ENCODE peak calls at places on chromosome 11, in five cellular contexts. One of them, this sample, is unnamed.

GRCh38 chr11:111978028-111978771 is 41.1 kb downstream of the DIXDC1 start:
- DNase-seq in IMR-90: peak; percentile 64
- DNase-seq in neuronal stem cell: peak; percentile 57
- DNase-seq in H1: peak; percentile 50
- DNase-seq in mesenchymal stem cell: peak; percentile 83
- DNase-seq in this sample: peak; percentile 86

GRCh38 chr11:63804259-63804658 is 9.0 kb upstream of the SPINDOC start:
- DNase-seq in H1: no peak
- DNase-seq in mesenchymal stem cell: no peak
- DNase-seq in IMR-90: no peak
- DNase-seq in neuronal stem cell: no peak
- DNase-seq in this sample: no peak

GRCh38 chr11:80320765-80321164 is 879.9 kb upstream of the TENM4 start:
- DNase-seq in neuronal stem cell: no peak
- DNase-seq in mesenchymal stem cell: no peak
- DNase-seq in H1: no peak
- DNase-seq in IMR-90: no peak
- DNase-seq in this sample: peak; percentile 28

GRCh38 chr11:65625628-65626342 is 10.2 kb downstream of the PCNX3 start:
- DNase-seq in mesenchymal stem cell: no peak
- DNase-seq in IMR-90: no peak
- DNase-seq in neuronal stem cell: no peak
- DNase-seq in H1: no peak
- DNase-seq in this sample: peak; percentile 61

GRCh38 chr11:123363556-123363955 is 66.5 kb upstream of the GRAMD1B start:
- DNase-seq in mesenchymal stem cell: no peak
- DNase-seq in IMR-90: no peak
- DNase-seq in H1: no peak
- DNase-seq in neuronal stem cell: no peak
- DNase-seq in this sample: no peak

GRCh38 chr11:68354181-68354872 is 41.9 kb downstream of the LRP5 start:
- DNase-seq in IMR-90: peak; percentile 89
- DNase-seq in neuronal stem cell: no peak
- DNase-seq in H1: no peak
- DNase-seq in mesenchymal stem cell: peak; percentile 82
- DNase-seq in this sample: no peak

GRCh38 chr11:1828542-1828941 is 6.2 kb upstream of the SYT8 start:
- DNase-seq in IMR-90: no peak
- DNase-seq in H1: no peak
- DNase-seq in mesenchymal stem cell: no peak
- DNase-seq in neuronal stem cell: no peak
- DNase-seq in this sample: no peak

GRCh38 chr11:38543311-38543710 is 1945.3 kb upstream of the RAG2 start:
- DNase-seq in mesenchymal stem cell: peak; percentile 18
- DNase-seq in IMR-90: peak; percentile 41
- DNase-seq in neuronal stem cell: no peak
- DNase-seq in H1: no peak
- DNase-seq in this sample: no peak

GRCh38 chr11:129457321-129457720 is 81.7 kb downstream of the BARX2 start:
- DNase-seq in IMR-90: no peak
- DNase-seq in mesenchymal stem cell: no peak
- DNase-seq in H1: no peak
- DNase-seq in neuronal stem cell: no peak
- DNase-seq in this sample: no peak

GRCh38 chr11:11567862-11568650 is 53.7 kb downstream of the GALNT18 start:
- DNase-seq in H1: no peak
- DNase-seq in IMR-90: peak; percentile 30
- DNase-seq in neuronal stem cell: no peak
- DNase-seq in mesenchymal stem cell: peak; percentile 15
- DNase-seq in this sample: no peak

GRCh38 chr11:72189448-72190250 is 2.3 kb upstream of the FOLR1 start:
- DNase-seq in H1: no peak
- DNase-seq in IMR-90: no peak
- DNase-seq in mesenchymal stem cell: no peak
- DNase-seq in neuronal stem cell: no peak
- DNase-seq in this sample: no peak

GRCh38 chr11:66626926-66627325 is 10.5 kb downstream of the RBM14 start:
- DNase-seq in mesenchymal stem cell: no peak
- DNase-seq in H1: no peak
- DNase-seq in IMR-90: no peak
- DNase-seq in neuronal stem cell: no peak
- DNase-seq in this sample: no peak

GRCh38 chr11:86473991-86474833 is 99.5 kb downstream of the CCDC81 start:
- DNase-seq in neuronal stem cell: no peak
- DNase-seq in IMR-90: peak; percentile 86
- DNase-seq in mesenchymal stem cell: peak; percentile 63
- DNase-seq in H1: no peak
- DNase-seq in this sample: no peak

GRCh38 chr11:61783717-61784505 is 8.5 kb downstream of the TMEM258 start:
- DNase-seq in neuronal stem cell: no peak
- DNase-seq in IMR-90: peak; percentile 71
- DNase-seq in H1: no peak
- DNase-seq in mesenchymal stem cell: peak; percentile 81
- DNase-seq in this sample: peak; percentile 29

GRCh38 chr11:1919428-1920127 is at the start of gene TNNT3:
- DNase-seq in neuronal stem cell: no peak
- DNase-seq in H1: no peak
- DNase-seq in IMR-90: no peak
- DNase-seq in mesenchymal stem cell: no peak
- DNase-seq in this sample: no peak

GRCh38 chr11:75303544-75304224 is 47.8 kb downstream of the ARRB1 start:
- DNase-seq in IMR-90: no peak
- DNase-seq in H1: no peak
- DNase-seq in neuronal stem cell: no peak
- DNase-seq in mesenchymal stem cell: no peak
- DNase-seq in this sample: peak; percentile 62

GRCh38 chr11:59197990-59198389 is 14.7 kb downstream of the MPEG1 start:
- DNase-seq in mesenchymal stem cell: peak; percentile 10
- DNase-seq in H1: no peak
- DNase-seq in neuronal stem cell: no peak
- DNase-seq in IMR-90: peak; percentile 68
- DNase-seq in this sample: no peak

GRCh38 chr11:110468095-110468494 is 38.3 kb downstream of the FDX1 start:
- DNase-seq in neuronal stem cell: no peak
- DNase-seq in IMR-90: no peak
- DNase-seq in mesenchymal stem cell: peak; percentile 26
- DNase-seq in H1: no peak
- DNase-seq in this sample: no peak

GRCh38 chr11:86620796-86621575 is 51.4 kb downstream of the ME3 start:
- DNase-seq in mesenchymal stem cell: peak; percentile 60
- DNase-seq in H1: no peak
- DNase-seq in IMR-90: peak; percentile 73
- DNase-seq in neuronal stem cell: no peak
- DNase-seq in this sample: no peak

GRCh38 chr11:106794058-106794457 is 224.2 kb downstream of the GUCY1A2 start:
- DNase-seq in neuronal stem cell: no peak
- DNase-seq in IMR-90: no peak
- DNase-seq in mesenchymal stem cell: peak; percentile 36
- DNase-seq in H1: no peak
- DNase-seq in this sample: no peak

GRCh38 chr11:34425863-34426262 is 12.9 kb upstream of the CAT start:
- DNase-seq in IMR-90: no peak
- DNase-seq in neuronal stem cell: no peak
- DNase-seq in H1: no peak
- DNase-seq in mesenchymal stem cell: no peak
- DNase-seq in this sample: no peak

GRCh38 chr11:66302656-66303055 is 11.0 kb downstream of the TMEM151A start:
- DNase-seq in neuronal stem cell: no peak
- DNase-seq in H1: no peak
- DNase-seq in mesenchymal stem cell: no peak
- DNase-seq in IMR-90: no peak
- DNase-seq in this sample: no peak

GRCh38 chr11:74731301-74732094 is at the start of gene CHRDL2:
- DNase-seq in neuronal stem cell: no peak
- DNase-seq in H1: no peak
- DNase-seq in mesenchymal stem cell: peak; percentile 18
- DNase-seq in IMR-90: peak; percentile 34
- DNase-seq in this sample: no peak

GRCh38 chr11:76660533-76661305 is 9.8 kb downstream of the LRRC32 start:
- DNase-seq in neuronal stem cell: no peak
- DNase-seq in IMR-90: no peak
- DNase-seq in mesenchymal stem cell: no peak
- DNase-seq in H1: no peak
- DNase-seq in this sample: no peak

GRCh38 chr11:83895516-83895915 is 609.3 kb upstream of the CCDC90B start:
- DNase-seq in mesenchymal stem cell: no peak
- DNase-seq in IMR-90: no peak
- DNase-seq in neuronal stem cell: peak; percentile 24
- DNase-seq in H1: no peak
- DNase-seq in this sample: no peak

GRCh38 chr11:5550440-5551095 is 2.2 kb upstream of the OR52H1 start:
- DNase-seq in mesenchymal stem cell: peak; percentile 63
- DNase-seq in IMR-90: peak; percentile 91
- DNase-seq in H1: no peak
- DNase-seq in neuronal stem cell: no peak
- DNase-seq in this sample: no peak

GRCh38 chr11:128502736-128503135 is 84.6 kb downstream of the ETS1 start:
- DNase-seq in mesenchymal stem cell: peak; percentile 97
- DNase-seq in IMR-90: peak; percentile 96
- DNase-seq in H1: no peak
- DNase-seq in neuronal stem cell: no peak
- DNase-seq in this sample: no peak

GRCh38 chr11:116835042-116835772 is 2.2 kb downstream of the APOA1 start:
- DNase-seq in IMR-90: no peak
- DNase-seq in H1: no peak
- DNase-seq in mesenchymal stem cell: no peak
- DNase-seq in neuronal stem cell: no peak
- DNase-seq in this sample: peak; percentile 56

GRCh38 chr11:120622189-120622912 is 110.8 kb downstream of the GRIK4 start:
- DNase-seq in IMR-90: no peak
- DNase-seq in neuronal stem cell: no peak
- DNase-seq in mesenchymal stem cell: peak; percentile 10
- DNase-seq in H1: no peak
- DNase-seq in this sample: no peak

GRCh38 chr11:119158467-119158866 is 9.6 kb downstream of the ABCG4 start:
- DNase-seq in IMR-90: no peak
- DNase-seq in neuronal stem cell: no peak
- DNase-seq in mesenchymal stem cell: no peak
- DNase-seq in H1: no peak
- DNase-seq in this sample: no peak

GRCh38 chr11:119157088-119157487 is 8.2 kb downstream of the ABCG4 start:
- DNase-seq in H1: no peak
- DNase-seq in IMR-90: no peak
- DNase-seq in mesenchymal stem cell: no peak
- DNase-seq in neuronal stem cell: no peak
- DNase-seq in this sample: no peak

GRCh38 chr11:119156496-119156895 is 7.6 kb downstream of the ABCG4 start:
- DNase-seq in H1: no peak
- DNase-seq in mesenchymal stem cell: no peak
- DNase-seq in neuronal stem cell: no peak
- DNase-seq in IMR-90: no peak
- DNase-seq in this sample: no peak

GRCh38 chr11:119161871-119162270 is 6.7 kb upstream of the NLRX1 start:
- DNase-seq in H1: no peak
- DNase-seq in mesenchymal stem cell: no peak
- DNase-seq in neuronal stem cell: no peak
- DNase-seq in IMR-90: no peak
- DNase-seq in this sample: no peak

DNA sequence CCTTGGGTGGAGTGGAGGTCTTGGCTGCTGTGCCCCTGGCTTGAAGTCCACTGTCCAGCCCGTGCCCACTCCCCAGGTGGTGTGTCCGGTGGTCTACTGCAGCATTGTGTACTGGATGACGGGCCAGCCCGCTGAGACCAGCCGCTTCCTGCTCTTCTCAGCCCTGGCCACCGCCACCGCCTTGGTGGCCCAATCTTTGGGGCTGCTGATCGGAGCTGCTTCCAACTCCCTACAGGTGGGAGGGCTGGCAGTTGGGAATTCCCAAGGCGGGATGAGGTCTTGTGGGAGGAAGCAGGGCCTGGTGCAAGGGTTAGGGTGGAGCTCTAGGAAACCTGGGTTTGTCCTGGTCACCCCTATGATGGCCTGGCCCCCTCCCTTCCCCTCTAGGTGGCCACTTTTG is 8.4 kb upstream of the NLRX1 start:
- DNase-seq in H1: no peak
- DNase-seq in mesenchymal stem cell: no peak
- DNase-seq in IMR-90: no peak
- DNase-seq in neuronal stem cell: no peak
- DNase-seq in this sample: no peak
- H3K27me3 ChIP-seq in H1: no peaks in the 10 kb centered on the region
- H3K27me3 ChIP-seq in mesenchymal stem cell: peaks cover 49% of the 10 kb centered on the region
- H3K27me3 ChIP-seq in IMR-90: peaks cover 26% of the 10 kb centered on the region
- H3K27me3 ChIP-seq in neuronal stem cell: no peaks in the 10 kb centered on the region
- H3K27me3 ChIP-seq in this sample: no peaks in the 10 kb centered on the region

DNA sequence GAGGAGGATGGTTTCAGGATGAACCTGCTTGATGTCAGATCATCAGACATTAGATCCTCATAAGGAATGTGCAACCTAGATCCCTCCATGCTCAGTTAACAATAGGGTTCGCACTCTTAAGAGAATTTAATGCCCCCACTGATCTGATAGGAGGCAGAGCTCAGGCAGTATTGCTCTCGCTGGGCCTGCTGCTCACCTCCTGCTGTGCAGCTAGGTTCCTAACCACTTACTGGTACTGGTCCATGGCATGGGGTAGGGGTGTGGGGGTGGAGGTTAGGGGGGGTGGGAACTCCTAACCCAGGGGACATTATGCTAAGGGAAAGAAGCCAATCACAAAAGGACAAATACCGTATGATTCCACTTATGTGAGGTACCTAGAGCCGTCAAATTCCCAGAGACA is 256.5 kb downstream of the TENM4 start:
- DNase-seq in mesenchymal stem cell: no peak
- DNase-seq in H1: no peak
- DNase-seq in neuronal stem cell: no peak
- DNase-seq in IMR-90: no peak
- DNase-seq in this sample: no peak
- H2BK15ac ChIP-seq in mesenchymal stem cell: no peak overlapping the region
- H2BK15ac ChIP-seq in H1: no peak overlapping the region
- H2BK15ac ChIP-seq in neuronal stem cell: no peak overlapping the region
- H2BK15ac ChIP-seq in IMR-90: no peak overlapping the region
- H2BK15ac ChIP-seq in this sample: no peak overlapping the region

GRCh38 chr11:102010776-102011500 is 36.3 kb upstream of the CFAP300 start:
- DNase-seq in mesenchymal stem cell: peak; percentile 80
- DNase-seq in IMR-90: peak; percentile 82
- DNase-seq in neuronal stem cell: peak; percentile 32
- DNase-seq in H1: peak; percentile 61
- DNase-seq in this sample: peak; percentile 87

GRCh38 chr11:102007567-102008437 is 39.4 kb upstream of the CFAP300 start:
- DNase-seq in IMR-90: peak; percentile 66
- DNase-seq in mesenchymal stem cell: peak; percentile 66
- DNase-seq in neuronal stem cell: peak; percentile 26
- DNase-seq in H1: no peak
- DNase-seq in this sample: no peak

GRCh38 chr11:102017029-102017428 is 30.2 kb upstream of the CFAP300 start:
- DNase-seq in mesenchymal stem cell: no peak
- DNase-seq in IMR-90: no peak
- DNase-seq in H1: no peak
- DNase-seq in neuronal stem cell: no peak
- DNase-seq in this sample: no peak

GRCh38 chr11:102014756-102015155 is 32.5 kb upstream of the CFAP300 start:
- DNase-seq in IMR-90: no peak
- DNase-seq in H1: no peak
- DNase-seq in neuronal stem cell: no peak
- DNase-seq in mesenchymal stem cell: no peak
- DNase-seq in this sample: no peak

GRCh38 chr11:102012946-102013345 is 34.3 kb upstream of the CFAP300 start:
- DNase-seq in neuronal stem cell: no peak
- DNase-seq in IMR-90: no peak
- DNase-seq in mesenchymal stem cell: peak; percentile 47
- DNase-seq in H1: no peak
- DNase-seq in this sample: no peak
- H3K14ac ChIP-seq in neuronal stem cell: no peak overlapping the region
- H3K14ac ChIP-seq in IMR-90: no peak overlapping the region
- H3K14ac ChIP-seq in mesenchymal stem cell: no peak overlapping the region
- H3K14ac ChIP-seq in H1: no peak overlapping the region
- H3K14ac ChIP-seq in this sample: no peak overlapping the region

GRCh38 chr11:44304091-44305084 is 5.6 kb downstream of the ALX4 start:
- DNase-seq in H1: no peak
- DNase-seq in neuronal stem cell: no peak
- DNase-seq in IMR-90: no peak
- DNase-seq in mesenchymal stem cell: peak; percentile 34
- DNase-seq in this sample: peak; percentile 60
- H3K27me3 ChIP-seq in H1: peaks cover 87% of the 10 kb centered on the region
- H3K27me3 ChIP-seq in neuronal stem cell: peaks cover 64% of the 10 kb centered on the region
- H3K27me3 ChIP-seq in IMR-90: peaks cover 97% of the 10 kb centered on the region
- H3K27me3 ChIP-seq in mesenchymal stem cell: peaks cover 89% of the 10 kb centered on the region
- H3K27me3 ChIP-seq in this sample: peaks cover 74% of the 10 kb centered on the region

This sample was measured in H9.